ENCODE peak calls at places on chromosomes 2 and 18, in seven cellular contexts. One of them, this sample, is unnamed.

GRCh38 chr2:238513346-238513745 is 86.6 kb downstream of the ASB1 start:
- DNase-seq in brain microvascular endothelial cell: peak
- DNase-seq in activated CD4-positive, alpha-beta T cell treated with anti-CD3 and anti-CD28 coated beads for 24 hours: no peak
- DNase-seq in HTR-8/SVneo: peak
- DNase-seq in substantia nigra: no peak
- DNase-seq in AG08395: peak
- DNase-seq in Caki2: no peak
- DNase-seq in this sample: no peak

GRCh38 chr18:77365667-77366066 is 116.0 kb downstream of the GALR1 start:
- DNase-seq in brain microvascular endothelial cell: no peak
- DNase-seq in substantia nigra: no peak
- DNase-seq in activated CD4-positive, alpha-beta T cell treated with anti-CD3 and anti-CD28 coated beads for 24 hours: no peak
- DNase-seq in HTR-8/SVneo: no peak
- DNase-seq in AG08395: no peak
- DNase-seq in Caki2: no peak
- DNase-seq in this sample: no peak

GRCh38 chr2:20584637-20585321 is 66.1 kb downstream of the HS1BP3 start:
- DNase-seq in substantia nigra: peak
- DNase-seq in activated CD4-positive, alpha-beta T cell treated with anti-CD3 and anti-CD28 coated beads for 24 hours: no peak
- DNase-seq in brain microvascular endothelial cell: peak
- DNase-seq in Caki2: no peak
- DNase-seq in HTR-8/SVneo: peak
- DNase-seq in AG08395: peak
- DNase-seq in this sample: no peak

GRCh38 chr2:3635171-3636008 is 22.6 kb upstream of the ALLC start:
- DNase-seq in HTR-8/SVneo: no peak
- DNase-seq in brain microvascular endothelial cell: no peak
- DNase-seq in AG08395: peak
- DNase-seq in activated CD4-positive, alpha-beta T cell treated with anti-CD3 and anti-CD28 coated beads for 24 hours: no peak
- DNase-seq in Caki2: no peak
- DNase-seq in substantia nigra: no peak
- DNase-seq in this sample: no peak

GRCh38 chr18:12076424-12077140 is 17.1 kb upstream of the ANKRD62 start:
- DNase-seq in HTR-8/SVneo: no peak
- DNase-seq in brain microvascular endothelial cell: no peak
- DNase-seq in activated CD4-positive, alpha-beta T cell treated with anti-CD3 and anti-CD28 coated beads for 24 hours: no peak
- DNase-seq in substantia nigra: no peak
- DNase-seq in AG08395: peak
- DNase-seq in Caki2: peak
- DNase-seq in this sample: no peak

GRCh38 chr2:231922311-231922710 is 3.9 kb downstream of the NPPC start:
- DNase-seq in activated CD4-positive, alpha-beta T cell treated with anti-CD3 and anti-CD28 coated beads for 24 hours: no peak
- DNase-seq in Caki2: no peak
- DNase-seq in brain microvascular endothelial cell: no peak
- DNase-seq in substantia nigra: no peak
- DNase-seq in HTR-8/SVneo: no peak
- DNase-seq in AG08395: no peak
- DNase-seq in this sample: no peak

GRCh38 chr2:17804358-17804757 is 11.9 kb upstream of the MSGN1 start:
- DNase-seq in HTR-8/SVneo: no peak
- DNase-seq in Caki2: no peak
- DNase-seq in AG08395: no peak
- DNase-seq in activated CD4-positive, alpha-beta T cell treated with anti-CD3 and anti-CD28 coated beads for 24 hours: no peak
- DNase-seq in brain microvascular endothelial cell: no peak
- DNase-seq in substantia nigra: no peak
- DNase-seq in this sample: no peak

GRCh38 chr18:72700961-72701710 is 157.0 kb upstream of the CBLN2 start:
- DNase-seq in HTR-8/SVneo: no peak
- DNase-seq in brain microvascular endothelial cell: peak
- DNase-seq in substantia nigra: no peak
- DNase-seq in AG08395: no peak
- DNase-seq in activated CD4-positive, alpha-beta T cell treated with anti-CD3 and anti-CD28 coated beads for 24 hours: no peak
- DNase-seq in Caki2: peak
- DNase-seq in this sample: no peak

GRCh38 chr18:13261658-13262357 is 43.2 kb downstream of the LDLRAD4 start:
- DNase-seq in activated CD4-positive, alpha-beta T cell treated with anti-CD3 and anti-CD28 coated beads for 24 hours: no peak
- DNase-seq in Caki2: no peak
- DNase-seq in substantia nigra: no peak
- DNase-seq in HTR-8/SVneo: no peak
- DNase-seq in brain microvascular endothelial cell: no peak
- DNase-seq in AG08395: no peak
- DNase-seq in this sample: no peak

GRCh38 chr2:104504331-104505073 is 349.4 kb upstream of the POU3F3 start:
- DNase-seq in brain microvascular endothelial cell: no peak
- DNase-seq in AG08395: no peak
- DNase-seq in HTR-8/SVneo: no peak
- DNase-seq in activated CD4-positive, alpha-beta T cell treated with anti-CD3 and anti-CD28 coated beads for 24 hours: no peak
- DNase-seq in substantia nigra: no peak
- DNase-seq in Caki2: no peak
- DNase-seq in this sample: no peak

GRCh38 chr18:21345851-21346250 is 103.8 kb downstream of the GREB1L start:
- DNase-seq in substantia nigra: no peak
- DNase-seq in AG08395: no peak
- DNase-seq in brain microvascular endothelial cell: no peak
- DNase-seq in activated CD4-positive, alpha-beta T cell treated with anti-CD3 and anti-CD28 coated beads for 24 hours: no peak
- DNase-seq in Caki2: no peak
- DNase-seq in HTR-8/SVneo: no peak
- DNase-seq in this sample: no peak

GRCh38 chr2:106541333-106541732 is 54.2 kb downstream of the CD8B2 start:
- DNase-seq in AG08395: no peak
- DNase-seq in Caki2: no peak
- DNase-seq in substantia nigra: no peak
- DNase-seq in HTR-8/SVneo: no peak
- DNase-seq in brain microvascular endothelial cell: no peak
- DNase-seq in activated CD4-positive, alpha-beta T cell treated with anti-CD3 and anti-CD28 coated beads for 24 hours: no peak
- DNase-seq in this sample: no peak

GRCh38 chr2:133640103-133640502 is 71.8 kb upstream of the NCKAP5 start:
- DNase-seq in brain microvascular endothelial cell: no peak
- DNase-seq in activated CD4-positive, alpha-beta T cell treated with anti-CD3 and anti-CD28 coated beads for 24 hours: no peak
- DNase-seq in Caki2: no peak
- DNase-seq in AG08395: no peak
- DNase-seq in substantia nigra: no peak
- DNase-seq in HTR-8/SVneo: no peak
- DNase-seq in this sample: no peak

GRCh38 chr2:197453914-197454398 is 604 bp downstream of the COQ10B start:
- DNase-seq in activated CD4-positive, alpha-beta T cell treated with anti-CD3 and anti-CD28 coated beads for 24 hours: no peak
- DNase-seq in HTR-8/SVneo: peak
- DNase-seq in AG08395: peak
- DNase-seq in brain microvascular endothelial cell: no peak
- DNase-seq in Caki2: no peak
- DNase-seq in substantia nigra: no peak
- DNase-seq in this sample: no peak

GRCh38 chr18:39188278-39188677 is 1622.7 kb upstream of the CELF4 start:
- DNase-seq in substantia nigra: no peak
- DNase-seq in brain microvascular endothelial cell: no peak
- DNase-seq in HTR-8/SVneo: no peak
- DNase-seq in AG08395: no peak
- DNase-seq in Caki2: no peak
- DNase-seq in activated CD4-positive, alpha-beta T cell treated with anti-CD3 and anti-CD28 coated beads for 24 hours: no peak
- DNase-seq in this sample: no peak